ENCODE peak calls at places on chromosomes 1 and 21, in seven cellular contexts. One of them, this sample, is unnamed. For H3K27me3, the result is how much of the 10 kb centered on the place peaks cover.

GRCh38 chr1:117235863-117236465 is 25.2 kb upstream of the VTCN1 start:
- DNase-seq in CD8-positive, alpha-beta memory T cell: no peak
- DNase-seq in psoas muscle: no peak
- DNase-seq in heart left ventricle: peak
- DNase-seq in MM.1S: no peak
- DNase-seq in heart right ventricle: peak
- DNase-seq in astrocyte: no peak
- DNase-seq in this sample: no peak

GRCh38 chr1:201215531-201216357 is 25.1 kb downstream of the IGFN1 start:
- DNase-seq in CD8-positive, alpha-beta memory T cell: no peak
- DNase-seq in psoas muscle: no peak
- DNase-seq in heart left ventricle: no peak
- DNase-seq in MM.1S: no peak
- DNase-seq in heart right ventricle: no peak
- DNase-seq in astrocyte: no peak
- DNase-seq in this sample: no peak

GRCh38 chr1:100671604-100672003 is 47.9 kb upstream of the VCAM1 start:
- DNase-seq in CD8-positive, alpha-beta memory T cell: no peak
- DNase-seq in psoas muscle: no peak
- DNase-seq in heart left ventricle: no peak
- DNase-seq in MM.1S: no peak
- DNase-seq in heart right ventricle: no peak
- DNase-seq in astrocyte: no peak
- DNase-seq in this sample: no peak

GRCh38 chr1:192979542-192979941 is 79.6 kb downstream of the UCHL5 start:
- DNase-seq in CD8-positive, alpha-beta memory T cell: no peak
- DNase-seq in psoas muscle: no peak
- DNase-seq in heart left ventricle: no peak
- DNase-seq in MM.1S: no peak
- DNase-seq in heart right ventricle: no peak
- DNase-seq in astrocyte: peak
- DNase-seq in this sample: no peak

GRCh38 chr21:43359081-43359822 is 67.7 kb downstream of the SIK1 start:
- DNase-seq in CD8-positive, alpha-beta memory T cell: no peak
- DNase-seq in psoas muscle: no peak
- DNase-seq in heart left ventricle: no peak
- DNase-seq in MM.1S: no peak
- DNase-seq in heart right ventricle: no peak
- DNase-seq in astrocyte: no peak
- DNase-seq in this sample: no peak

GRCh38 chr1:243254233-243254926 is 701 bp downstream of the CEP170 start:
- DNase-seq in CD8-positive, alpha-beta memory T cell: peak
- DNase-seq in psoas muscle: peak
- DNase-seq in heart left ventricle: peak
- DNase-seq in MM.1S: peak
- DNase-seq in heart right ventricle: peak
- DNase-seq in astrocyte: peak
- DNase-seq in this sample: peak

GRCh38 chr1:179080866-179081695 is 789 bp upstream of the TOR3A start:
- DNase-seq in CD8-positive, alpha-beta memory T cell: peak
- DNase-seq in psoas muscle: no peak
- DNase-seq in heart left ventricle: no peak
- DNase-seq in MM.1S: peak
- DNase-seq in heart right ventricle: no peak
- DNase-seq in astrocyte: no peak
- DNase-seq in this sample: no peak

GRCh38 chr1:12711421-12712005 is 4.4 kb upstream of the AADACL3 start:
- DNase-seq in CD8-positive, alpha-beta memory T cell: no peak
- DNase-seq in psoas muscle: no peak
- DNase-seq in heart left ventricle: no peak
- DNase-seq in MM.1S: no peak
- DNase-seq in heart right ventricle: no peak
- DNase-seq in astrocyte: no peak
- DNase-seq in this sample: no peak

GRCh38 chr1:243917177-243917862 is 67.3 kb upstream of the AKT3 start:
- DNase-seq in CD8-positive, alpha-beta memory T cell: no peak
- DNase-seq in psoas muscle: peak
- DNase-seq in heart left ventricle: peak
- DNase-seq in MM.1S: no peak
- DNase-seq in heart right ventricle: peak
- DNase-seq in astrocyte: peak
- DNase-seq in this sample: no peak

GRCh38 chr1:44834328-44834727 is 8.7 kb downstream of the PTCH2 start:
- DNase-seq in CD8-positive, alpha-beta memory T cell: no peak
- DNase-seq in psoas muscle: no peak
- DNase-seq in heart left ventricle: no peak
- DNase-seq in MM.1S: no peak
- DNase-seq in heart right ventricle: no peak
- DNase-seq in astrocyte: no peak
- DNase-seq in this sample: no peak

GRCh38 chr1:222031286-222031685 is 289.4 kb upstream of the DUSP10 start:
- DNase-seq in CD8-positive, alpha-beta memory T cell: no peak
- DNase-seq in psoas muscle: no peak
- DNase-seq in heart left ventricle: no peak
- DNase-seq in MM.1S: no peak
- DNase-seq in heart right ventricle: no peak
- DNase-seq in astrocyte: no peak
- DNase-seq in this sample: no peak

GRCh38 chr1:206606867-206607266 is 5.4 kb downstream of the EIF2D start:
- DNase-seq in CD8-positive, alpha-beta memory T cell: no peak
- DNase-seq in psoas muscle: no peak
- DNase-seq in heart left ventricle: no peak
- DNase-seq in MM.1S: peak
- DNase-seq in heart right ventricle: no peak
- DNase-seq in astrocyte: peak
- DNase-seq in this sample: no peak

GRCh38 chr1:198932351-198932991 is 293.6 kb downstream of the PTPRC start:
- DNase-seq in CD8-positive, alpha-beta memory T cell: no peak
- DNase-seq in psoas muscle: no peak
- DNase-seq in heart left ventricle: no peak
- DNase-seq in MM.1S: no peak
- DNase-seq in heart right ventricle: no peak
- DNase-seq in astrocyte: peak
- DNase-seq in this sample: no peak

GRCh38 chr1:24374891-24375786 is 38.4 kb downstream of the STPG1 start:
- DNase-seq in CD8-positive, alpha-beta memory T cell: no peak
- DNase-seq in psoas muscle: no peak
- DNase-seq in heart left ventricle: no peak
- DNase-seq in MM.1S: no peak
- DNase-seq in heart right ventricle: no peak
- DNase-seq in astrocyte: peak
- DNase-seq in this sample: no peak

GRCh38 chr1:36881541-36881940 is 152.8 kb downstream of the GRIK3 start:
- DNase-seq in CD8-positive, alpha-beta memory T cell: no peak
- DNase-seq in psoas muscle: no peak
- DNase-seq in heart left ventricle: no peak
- DNase-seq in MM.1S: no peak
- DNase-seq in heart right ventricle: no peak
- DNase-seq in astrocyte: no peak
- DNase-seq in this sample: no peak

GRCh38 chr1:229030642-229031390 is 240.1 kb upstream of the RAB4A start:
- DNase-seq in CD8-positive, alpha-beta memory T cell: no peak
- DNase-seq in psoas muscle: no peak
- DNase-seq in heart left ventricle: no peak
- DNase-seq in MM.1S: no peak
- DNase-seq in heart right ventricle: no peak
- DNase-seq in astrocyte: no peak
- DNase-seq in this sample: no peak

GRCh38 chr1:176888471-176889032 is 276.0 kb downstream of the ASTN1 start:
- DNase-seq in CD8-positive, alpha-beta memory T cell: no peak
- DNase-seq in psoas muscle: no peak
- DNase-seq in heart left ventricle: no peak
- DNase-seq in MM.1S: no peak
- DNase-seq in heart right ventricle: no peak
- DNase-seq in astrocyte: no peak
- DNase-seq in this sample: no peak

GRCh38 chr1:22526098-22526497 is 37.2 kb upstream of the EPHA8 start:
- DNase-seq in CD8-positive, alpha-beta memory T cell: no peak
- DNase-seq in psoas muscle: no peak
- DNase-seq in heart left ventricle: no peak
- DNase-seq in MM.1S: no peak
- DNase-seq in heart right ventricle: no peak
- DNase-seq in astrocyte: no peak
- DNase-seq in this sample: no peak

GRCh38 chr1:235697517-235697916 is 47.9 kb upstream of the GNG4 start:
- DNase-seq in CD8-positive, alpha-beta memory T cell: no peak
- DNase-seq in psoas muscle: no peak
- DNase-seq in heart left ventricle: no peak
- DNase-seq in MM.1S: no peak
- DNase-seq in heart right ventricle: no peak
- DNase-seq in astrocyte: no peak
- DNase-seq in this sample: no peak

GRCh38 chr1:68285046-68285445 is 52.7 kb upstream of the WLS start:
- DNase-seq in CD8-positive, alpha-beta memory T cell: no peak
- DNase-seq in psoas muscle: no peak
- DNase-seq in heart left ventricle: no peak
- DNase-seq in MM.1S: no peak
- DNase-seq in heart right ventricle: no peak
- DNase-seq in astrocyte: no peak
- DNase-seq in this sample: no peak

GRCh38 chr1:200184196-200184595 is 156.7 kb downstream of the NR5A2 start:
- DNase-seq in CD8-positive, alpha-beta memory T cell: no peak
- DNase-seq in psoas muscle: peak
- DNase-seq in heart left ventricle: peak
- DNase-seq in MM.1S: no peak
- DNase-seq in heart right ventricle: peak
- DNase-seq in astrocyte: peak
- DNase-seq in this sample: peak

DNA sequence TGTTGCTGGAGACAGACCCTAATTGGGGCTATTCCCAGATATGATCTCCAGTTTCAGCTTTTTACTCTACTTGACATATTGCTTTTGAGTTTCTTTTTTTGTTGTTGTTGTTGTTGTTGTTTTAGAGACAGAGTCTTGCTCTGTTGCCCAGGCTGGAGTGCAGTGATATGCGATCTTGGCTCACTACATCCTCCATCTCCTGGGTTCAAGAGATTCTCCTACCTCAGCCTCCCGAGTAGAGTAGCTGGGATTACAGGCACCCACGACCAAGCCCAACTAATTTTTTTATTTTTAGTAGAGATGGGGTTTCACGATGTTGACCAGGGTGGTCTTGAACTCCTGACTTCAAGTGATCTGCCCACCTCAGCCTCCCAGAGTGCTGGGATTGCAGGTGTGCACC is 1.3 kb upstream of the SRP9 start:
- DNase-seq in CD8-positive, alpha-beta memory T cell: no peak
- DNase-seq in psoas muscle: no peak
- DNase-seq in heart left ventricle: no peak
- DNase-seq in MM.1S: no peak
- DNase-seq in heart right ventricle: no peak
- DNase-seq in astrocyte: no peak
- DNase-seq in this sample: no peak
- H3K4me3 ChIP-seq in CD8-positive, alpha-beta memory T cell: peak
- H3K4me3 ChIP-seq in psoas muscle: peak
- H3K4me3 ChIP-seq in heart left ventricle: no peak
- H3K4me3 ChIP-seq in MM.1S: no peak
- H3K4me3 ChIP-seq in heart right ventricle: no peak
- H3K4me3 ChIP-seq in astrocyte: no peak
- H3K4me3 ChIP-seq in this sample: no peak

GRCh38 chr1:156877433-156877832 is 16.1 kb upstream of the PEAR1 start:
- DNase-seq in CD8-positive, alpha-beta memory T cell: no peak
- DNase-seq in psoas muscle: no peak
- DNase-seq in heart left ventricle: no peak
- DNase-seq in MM.1S: no peak
- DNase-seq in heart right ventricle: no peak
- DNase-seq in astrocyte: no peak
- DNase-seq in this sample: no peak

GRCh38 chr1:156881663-156882062 is 11.9 kb upstream of the PEAR1 start:
- DNase-seq in CD8-positive, alpha-beta memory T cell: no peak
- DNase-seq in psoas muscle: no peak
- DNase-seq in heart left ventricle: no peak
- DNase-seq in MM.1S: no peak
- DNase-seq in heart right ventricle: no peak
- DNase-seq in astrocyte: no peak
- DNase-seq in this sample: no peak

GRCh38 chr1:156880473-156880872 is 13.0 kb upstream of the PEAR1 start:
- DNase-seq in CD8-positive, alpha-beta memory T cell: no peak
- DNase-seq in psoas muscle: no peak
- DNase-seq in heart left ventricle: no peak
- DNase-seq in MM.1S: peak
- DNase-seq in heart right ventricle: no peak
- DNase-seq in astrocyte: no peak
- DNase-seq in this sample: no peak

GRCh38 chr1:156881101-156881500 is 12.4 kb upstream of the PEAR1 start:
- DNase-seq in CD8-positive, alpha-beta memory T cell: no peak
- DNase-seq in psoas muscle: no peak
- DNase-seq in heart left ventricle: no peak
- DNase-seq in MM.1S: no peak
- DNase-seq in heart right ventricle: no peak
- DNase-seq in astrocyte: no peak
- DNase-seq in this sample: no peak

GRCh38 chr1:156879876-156880275 is 13.6 kb upstream of the PEAR1 start:
- DNase-seq in CD8-positive, alpha-beta memory T cell: no peak
- DNase-seq in psoas muscle: no peak
- DNase-seq in heart left ventricle: no peak
- DNase-seq in MM.1S: no peak
- DNase-seq in heart right ventricle: no peak
- DNase-seq in astrocyte: no peak
- DNase-seq in this sample: no peak
- H3K27me3 ChIP-seq in CD8-positive, alpha-beta memory T cell: under half
- H3K27me3 ChIP-seq in psoas muscle: under half
- H3K27me3 ChIP-seq in heart left ventricle: under half
- H3K27me3 ChIP-seq in MM.1S: under half
- H3K27me3 ChIP-seq in heart right ventricle: under half
- H3K27me3 ChIP-seq in astrocyte: half or more
- H3K27me3 ChIP-seq in this sample: under half

GRCh38 chr1:27341525-27342252 is at the start of gene SYTL1:
- DNase-seq in CD8-positive, alpha-beta memory T cell: peak
- DNase-seq in psoas muscle: no peak
- DNase-seq in heart left ventricle: no peak
- DNase-seq in MM.1S: peak
- DNase-seq in heart right ventricle: no peak
- DNase-seq in astrocyte: peak
- DNase-seq in this sample: no peak
- H3K27ac ChIP-seq in CD8-positive, alpha-beta memory T cell: peak
- H3K27ac ChIP-seq in psoas muscle: no peak
- H3K27ac ChIP-seq in heart left ventricle: peak
- H3K27ac ChIP-seq in MM.1S: no peak
- H3K27ac ChIP-seq in heart right ventricle: peak
- H3K27ac ChIP-seq in astrocyte: no peak
- H3K27ac ChIP-seq in this sample: no peak

DNA sequence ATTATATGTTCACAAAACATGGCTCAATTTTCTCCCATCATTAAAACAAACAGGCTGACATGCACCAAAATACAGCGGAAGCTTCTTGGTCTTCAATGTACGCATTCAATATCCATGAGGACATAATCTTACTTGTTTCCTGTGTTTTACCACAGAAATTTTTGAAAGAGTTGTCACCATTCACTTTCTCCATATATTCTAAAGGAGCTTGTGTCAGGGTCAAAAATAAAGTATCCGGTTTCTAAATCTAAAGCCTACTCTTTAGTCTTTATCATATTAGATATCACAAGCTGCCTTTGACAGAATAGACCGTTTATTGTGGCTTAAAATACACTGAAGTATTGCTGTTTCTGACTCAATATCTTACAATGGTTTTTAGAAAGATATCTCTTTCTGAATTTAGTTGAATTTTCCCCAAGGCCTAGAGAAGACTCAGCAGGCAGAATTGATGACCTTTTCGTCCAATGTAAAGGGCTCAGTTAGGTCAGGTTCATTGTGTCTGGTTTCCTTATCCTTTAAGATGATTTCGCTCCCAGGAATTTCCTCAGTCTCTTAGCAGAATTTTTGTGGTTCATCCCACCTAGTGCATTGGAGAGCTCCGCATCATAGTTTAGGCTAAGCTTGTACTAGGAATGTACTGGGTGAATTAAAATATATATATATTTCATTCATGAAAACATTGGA is 717.2 kb downstream of the NCAM2 start:
- DNase-seq in CD8-positive, alpha-beta memory T cell: no peak
- DNase-seq in psoas muscle: no peak
- DNase-seq in heart left ventricle: no peak
- DNase-seq in MM.1S: no peak
- DNase-seq in heart right ventricle: no peak
- DNase-seq in astrocyte: peak
- DNase-seq in this sample: no peak
- H3K4me3 ChIP-seq in CD8-positive, alpha-beta memory T cell: no peak
- H3K4me3 ChIP-seq in psoas muscle: no peak
- H3K4me3 ChIP-seq in heart left ventricle: no peak
- H3K4me3 ChIP-seq in MM.1S: no peak
- H3K4me3 ChIP-seq in heart right ventricle: no peak
- H3K4me3 ChIP-seq in astrocyte: no peak
- H3K4me3 ChIP-seq in this sample: no peak

This sample was measured in aorta.